ENCODE peak calls at places on chromosome 15, in ten cellular contexts. E, K, S, Z, J, G, C, L, Q and B are unnamed samples. For H3K4me1, the result is how much of the 10 kb centered on the place peaks cover.

GRCh38 chr15:36877294-36877693 is 223.1 kb downstream of the MEIS2 start:
- DNase-seq in K (no peak), G (no peak), C (no peak), J (no peak), Z (no peak), E (no peak), S (no peak), Q (no peak), L (no peak), B (no peak)

GRCh38 chr15:63234479-63234878 is 42.9 kb upstream of the APH1B start:
- DNase-seq in S (peak), Q (peak), C (peak), E (peak), K (peak), Z (no peak), L (peak), G (peak), J (peak), B (no peak)

GRCh38 chr15:42508263-42508690 is 12.8 kb downstream of the SNAP23 start:
- DNase-seq in C (no peak), K (no peak), Z (no peak), L (no peak), Q (peak), E (no peak), S (no peak), G (no peak), J (no peak), B (no peak)

GRCh38 chr15:62935300-62936081 is 107.1 kb upstream of the TPM1 start:
- DNase-seq in Q (no peak), C (no peak), G (no peak), S (no peak), K (no peak), J (no peak), Z (no peak), L (no peak), E (no peak), B (no peak)

GRCh38 chr15:81865850-81866537 is 179.8 kb downstream of the MEX3B start:
- DNase-seq in C (no peak), S (no peak), Z (no peak), J (no peak), K (no peak), L (no peak), E (no peak), G (no peak), Q (no peak), B (no peak)

GRCh38 chr15:46857103-46857502 is 860.2 kb upstream of the SEMA6D start:
- DNase-seq in Z (peak), G (no peak), C (no peak), Q (no peak), J (no peak), K (no peak), E (no peak), S (no peak), L (no peak), B (no peak)

GRCh38 chr15:99963976-99964375 is 230.7 kb upstream of the LYSMD4 start:
- DNase-seq in Q (no peak), E (no peak), G (no peak), Z (no peak), S (no peak), J (no peak), K (no peak), L (no peak), C (no peak), B (no peak)

GRCh38 chr15:98003976-98004375 is 43.5 kb downstream of the ARRDC4 start:
- DNase-seq in E (no peak), J (no peak), Q (no peak), G (no peak), C (no peak), K (no peak), S (no peak), Z (no peak), L (no peak), B (no peak)

GRCh38 chr15:71515375-71516186 is 294.8 kb upstream of the NR2E3 start:
- DNase-seq in Q (no peak), K (no peak), C (no peak), Z (no peak), E (no peak), J (no peak), G (no peak), L (peak), S (no peak), B (peak)

GRCh38 chr15:100220058-100220728 is 121.6 kb downstream of the ADAMTS17 start:
- DNase-seq in Q (no peak), C (no peak), J (no peak), Z (no peak), E (no peak), K (no peak), G (no peak), S (no peak), L (no peak), B (no peak)

GRCh38 chr15:42010434-42010833 is 10.4 kb downstream of the PLA2G4E start:
- DNase-seq in L (no peak), G (no peak), Z (peak), E (no peak), S (no peak), Q (no peak), J (no peak), C (no peak), K (no peak), B (peak)

GRCh38 chr15:63391669-63392354 is 10.2 kb upstream of the CA12 start:
- DNase-seq in G (no peak), Z (no peak), S (no peak), J (no peak), K (no peak), C (no peak), L (no peak), Q (no peak), E (no peak), B (no peak)

GRCh38 chr15:58401991-58402649 is 29.7 kb upstream of the LIPC start:
- DNase-seq in G (no peak), K (no peak), S (no peak), Q (no peak), Z (no peak), E (no peak), L (no peak), C (no peak), J (no peak), B (no peak)

GRCh38 chr15:101206173-101206572 is 45.7 kb downstream of the CHSY1 start:
- DNase-seq in S (no peak), K (no peak), C (no peak), G (no peak), J (no peak), Z (no peak), Q (peak), L (no peak), E (no peak), B (no peak)

GRCh38 chr15:76098685-76099084 is 38.9 kb downstream of the TMEM266 start:
- DNase-seq in J (no peak), G (no peak), L (no peak), K (no peak), E (no peak), S (peak), Q (no peak), C (no peak), Z (no peak), B (peak)

GRCh38 chr15:89642106-89642505 is 13.2 kb downstream of the KIF7 start:
- DNase-seq in C (no peak), L (no peak), Z (peak), E (no peak), K (no peak), G (no peak), J (no peak), S (no peak), Q (no peak), B (no peak)

GRCh38 chr15:76347507-76348055 is 11.0 kb downstream of the ISL2 start:
- DNase-seq in K (no peak), S (no peak), Q (no peak), E (no peak), L (no peak), J (no peak), G (no peak), Z (no peak), C (no peak), B (no peak)

GRCh38 chr15:33067456-33067855 is 127.1 kb downstream of the FMN1 start:
- DNase-seq in Z (peak), S (no peak), L (no peak), C (no peak), G (no peak), K (no peak), J (no peak), E (no peak), Q (peak), B (no peak)

GRCh38 chr15:78434134-78434533 is 3.9 kb upstream of the IREB2 start:
- DNase-seq in Q (no peak), S (no peak), L (no peak), G (no peak), C (no peak), K (no peak), E (no peak), J (no peak), Z (no peak), B (no peak)

GRCh38 chr15:45116482-45117326 is 2.6 kb downstream of the DUOXA2 start:
- DNase-seq in C (no peak), Z (peak), Q (no peak), K (no peak), S (no peak), G (peak), L (no peak), E (no peak), J (no peak), B (no peak)

GRCh38 chr15:80953953-80954778 is 35.5 kb downstream of the MESD start:
- DNase-seq in E (no peak), C (no peak), K (no peak), S (no peak), G (no peak), J (no peak), Q (peak), L (no peak), Z (peak), B (no peak)

GRCh38 chr15:40875996-40876740 is 2.1 kb upstream of the RHOV start:
- DNase-seq in C (no peak), S (no peak), E (no peak), G (no peak), Q (no peak), Z (no peak), K (no peak), J (no peak), L (no peak), B (no peak)

GRCh38 chr15:100249096-100249815 is 92.5 kb downstream of the ADAMTS17 start:
- DNase-seq in Q (no peak), G (no peak), S (no peak), C (no peak), E (no peak), L (no peak), J (no peak), Z (peak), K (no peak), B (no peak)

GRCh38 chr15:55277116-55277564 is 12.5 kb downstream of the RAB27A start:
- DNase-seq in G (no peak), C (no peak), E (no peak), L (no peak), Z (no peak), K (no peak), Q (peak), S (no peak), J (no peak), B (no peak)

GRCh38 chr15:71572452-71573053 is 237.8 kb upstream of the NR2E3 start:
- DNase-seq in K (no peak), E (no peak), L (peak), J (no peak), S (no peak), Z (peak), G (peak), C (no peak), Q (no peak), B (no peak)

GRCh38 chr15:71435552-71435951 is 320.3 kb downstream of the THSD4 start:
- DNase-seq in C (no peak), Q (no peak), K (no peak), E (no peak), S (no peak), J (no peak), G (no peak), L (no peak), Z (no peak), B (no peak)

GRCh38 chr15:45373961-45374360 is 4.4 kb downstream of the GATM start:
- DNase-seq in C (no peak), Z (no peak), S (no peak), Q (no peak), E (no peak), G (no peak), K (no peak), J (no peak), L (no peak), B (no peak)

GRCh38 chr15:74620636-74621545 is 5.3 kb downstream of the CLK3 start:
- DNase-seq in C (peak), Q (peak), L (peak), Z (peak), G (peak), S (peak), K (peak), E (peak), J (peak), B (peak)

GRCh38 chr15:90625037-90625436 is 92.1 kb upstream of the BLM start:
- DNase-seq in K (no peak), E (no peak), C (no peak), Z (no peak), Q (no peak), L (no peak), J (no peak), G (no peak), S (no peak), B (no peak)

GRCh38 chr15:101368868-101369642 is 74.0 kb upstream of the SNRPA1 start:
- DNase-seq in L (no peak), S (no peak), G (no peak), J (no peak), Q (no peak), Z (no peak), K (peak), E (peak), C (no peak), B (no peak)

GRCh38 chr15:100712226-100712625 is 109.8 kb downstream of the ASB7 start:
- DNase-seq in Z (peak), G (no peak), Q (peak), L (no peak), C (no peak), S (no peak), J (no peak), E (peak), K (peak), B (no peak)

GRCh38 chr15:36784717-36785116 is 205.3 kb downstream of the CDIN1 start:
- DNase-seq in K (no peak), S (peak), E (no peak), G (no peak), L (no peak), C (no peak), J (no peak), Q (no peak), Z (no peak), B (no peak)

GRCh38 chr15:26985050-26985449 is 14.1 kb downstream of the GABRG3 start:
- DNase-seq in J (no peak), Z (no peak), Q (no peak), L (no peak), S (no peak), C (no peak), E (no peak), G (no peak), K (no peak), B (no peak)

GRCh38 chr15:62254137-62254934 is 89.3 kb upstream of the C2CD4B start:
- DNase-seq in S (peak), G (peak), C (no peak), J (peak), L (peak), E (peak), Q (peak), K (peak), Z (peak), B (no peak)

GRCh38 chr15:43441316-43441715 is 51.6 kb downstream of the TP53BP1 start:
- DNase-seq in L (no peak), Z (peak), K (no peak), C (no peak), Q (peak), J (no peak), S (no peak), E (no peak), G (no peak), B (no peak)

GRCh38 chr15:87844031-87844430 is 412.5 kb downstream of the NTRK3 start:
- DNase-seq in Q (no peak), Z (no peak), G (no peak), S (no peak), C (no peak), J (no peak), L (no peak), E (no peak), K (no peak), B (no peak)

GRCh38 chr15:99095626-99096025 is 9.3 kb upstream of the SYNM start:
- DNase-seq in S (no peak), G (no peak), C (no peak), Z (no peak), E (no peak), L (no peak), J (no peak), Q (no peak), K (no peak), B (no peak)

GRCh38 chr15:76976572-76977270 is 18.2 kb upstream of the PSTPIP1 start:
- DNase-seq in G (no peak), K (no peak), C (no peak), Q (no peak), E (no peak), S (no peak), J (no peak), L (no peak), Z (no peak), B (no peak)

GRCh38 chr15:87207945-87208580 is 1048.5 kb downstream of the NTRK3 start:
- DNase-seq in Q (peak), K (no peak), J (no peak), S (no peak), E (no peak), Z (peak), C (no peak), L (no peak), G (no peak), B (no peak)

GRCh38 chr15:29633971-29634370 is 188.3 kb downstream of the TJP1 start:
- DNase-seq in G (no peak), Z (no peak), E (no peak), Q (no peak), K (no peak), J (no peak), L (no peak), S (no peak), C (no peak), B (no peak)

GRCh38 chr15:70045045-70045444 is 52.7 kb downstream of the TLE3 start:
- DNase-seq in Z (peak), C (no peak), Q (peak), L (no peak), G (no peak), E (no peak), J (peak), S (no peak), K (no peak), B (no peak)
- H3K4me3 ChIP-seq in Z (no peak), C (no peak), Q (no peak), L (no peak), G (no peak), E (no peak), J (no peak), S (no peak), K (no peak), B (no peak)

DNA sequence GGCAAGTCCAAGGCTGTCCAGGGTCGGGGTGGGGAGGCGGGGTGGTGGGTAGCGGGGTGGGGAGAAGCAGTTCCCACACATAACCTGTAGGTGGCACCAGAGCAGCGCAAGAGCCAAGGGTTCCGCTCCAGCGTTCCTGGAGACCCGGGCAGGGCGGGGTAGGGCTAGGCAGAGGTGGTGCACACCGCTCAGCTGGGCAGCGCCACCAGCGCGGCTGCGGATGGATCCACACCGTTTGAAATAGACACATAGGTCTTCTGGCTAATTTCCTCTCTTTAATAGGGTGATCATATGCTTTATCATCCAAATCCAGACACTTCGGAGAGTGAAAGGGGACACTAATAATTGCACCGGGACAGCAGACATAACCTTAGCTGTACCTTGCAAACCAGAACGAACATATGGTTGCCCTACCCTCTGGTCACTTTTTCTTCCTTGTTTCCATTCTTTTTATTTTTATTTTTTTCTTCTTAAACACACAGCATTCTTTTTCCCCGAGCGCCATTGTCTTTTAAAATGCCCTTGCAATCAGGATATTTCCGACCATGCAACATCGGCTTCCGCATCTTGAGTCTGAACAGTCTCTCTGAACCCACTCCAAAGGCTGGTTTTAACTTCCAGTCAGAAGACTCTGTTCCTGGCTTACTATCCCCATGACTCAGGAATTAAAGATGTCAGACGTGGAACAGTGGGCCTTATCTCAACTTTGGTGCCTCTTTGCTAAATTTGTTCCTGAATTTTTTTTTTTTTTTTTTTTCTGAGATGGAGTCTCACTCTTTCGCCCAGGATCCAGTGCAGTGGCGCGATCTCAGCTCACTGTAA is 12.5 kb upstream of the ZSCAN2 start:
- DNase-seq in Q (peak), S (peak), K (peak), L (peak), E (peak), G (peak), C (peak), Z (peak), J (peak), B (peak)
- TF ChIP-seq CTCF in Q (peak), S (peak), K (peak), L (peak), E (peak), G (peak), C (peak), Z (peak), J (peak), B (peak)

GRCh38 chr15:30943654-30944335 is 40.1 kb downstream of the FAN1 start:
- DNase-seq in E (no peak), S (no peak), C (no peak), G (no peak), L (no peak), J (no peak), K (no peak), Q (no peak), Z (no peak), B (no peak)
- H3K4me1 ChIP-seq in E (under half), S (under half), C (under half), G (under half), L (under half), J (under half), K (under half), Q (under half), Z (under half), B (under half)

DNA sequence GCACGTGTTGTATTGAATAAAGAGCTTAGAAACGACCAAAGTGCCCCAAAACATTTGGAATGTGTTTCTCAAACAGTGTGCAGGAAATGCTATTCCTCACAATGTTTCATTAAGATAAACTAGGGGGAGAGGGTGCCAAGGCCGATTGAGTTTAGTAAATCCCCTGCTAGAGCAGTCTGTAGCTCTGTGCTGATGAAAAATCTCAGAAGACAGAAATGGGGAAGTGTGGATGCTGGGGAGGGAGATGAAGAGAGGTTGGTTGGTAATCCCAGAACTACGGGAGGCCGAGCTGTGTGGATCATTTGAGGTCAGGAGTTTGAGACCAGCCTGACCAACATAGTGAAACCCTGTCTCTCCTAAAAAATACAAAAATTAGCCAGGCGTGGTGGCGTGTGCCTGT is 121.2 kb downstream of the FOXB1 start:
- DNase-seq in L (no peak), K (no peak), C (no peak), Z (no peak), E (no peak), J (no peak), G (no peak), S (no peak), Q (no peak), B (no peak)
- H3K4me3 ChIP-seq in L (no peak), K (no peak), C (no peak), Z (no peak), E (no peak), J (no peak), G (no peak), S (no peak), Q (no peak), B (no peak)

DNA sequence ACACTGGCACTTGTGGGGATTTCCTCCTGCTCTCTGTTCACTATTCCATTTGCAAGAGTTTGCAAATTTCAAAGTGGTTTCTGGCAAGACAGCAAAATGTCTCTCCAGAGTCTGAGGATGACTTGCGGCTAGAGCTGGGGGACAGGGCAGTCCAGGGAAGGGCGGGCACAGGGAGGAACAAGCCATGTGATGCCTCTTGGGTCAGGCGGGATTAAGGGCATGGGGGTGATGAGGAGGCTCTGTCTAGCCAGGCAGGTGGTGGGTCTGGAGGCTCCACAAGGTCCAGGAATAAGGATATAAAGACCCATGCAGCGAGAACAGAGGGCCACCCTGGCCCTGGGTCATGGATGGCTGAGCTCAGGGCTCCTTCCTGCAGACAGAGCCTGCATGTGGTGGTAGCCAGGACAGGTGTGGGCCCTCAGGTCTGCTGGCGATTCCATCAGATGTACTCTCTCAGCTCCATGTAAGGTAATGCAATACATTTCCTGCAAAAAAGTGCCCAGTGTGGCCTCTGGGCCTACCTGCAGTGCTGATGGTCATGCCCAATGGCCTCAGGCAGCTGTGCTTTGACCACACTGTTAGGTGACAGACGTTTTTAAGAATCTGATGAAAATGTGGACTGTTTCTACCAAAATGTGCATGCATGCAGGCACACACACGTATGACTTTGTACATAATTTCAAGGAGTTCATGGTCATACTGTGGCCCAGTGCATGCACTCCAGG is 152.7 kb downstream of the RAB11A start:
- DNase-seq in L (no peak), C (no peak), G (no peak), J (no peak), S (no peak), Z (no peak), E (no peak), Q (no peak), K (no peak), B (no peak)
- TF ChIP-seq CTCF in L (no peak), C (no peak), G (no peak), J (no peak), S (no peak), Z (no peak), E (no peak), Q (no peak), K (no peak), B (no peak)